ENCODE peak calls at places on chromosomes 5 and 9, in four cellular contexts. One of them, this sample, is unnamed.

GRCh38 chr9:97502984-97503861 is 1.8 kb downstream of the TMOD1 start:
- DNase-seq in stimulated activated CD4-positive, alpha-beta T cell treated with anti-CD3 and anti-CD28 coated beads, Interleukin-2, amount 100 ng/mL, for 48 hours: no peak
- DNase-seq in midbrain: no peak
- DNase-seq in CD8-positive, alpha-beta T cell: no peak
- DNase-seq in this sample: no peak

GRCh38 chr5:19369561-19369960 is 618.4 kb downstream of the CDH18 start:
- DNase-seq in stimulated activated CD4-positive, alpha-beta T cell treated with anti-CD3 and anti-CD28 coated beads, Interleukin-2, amount 100 ng/mL, for 48 hours: no peak
- DNase-seq in CD8-positive, alpha-beta T cell: no peak
- DNase-seq in midbrain: no peak
- DNase-seq in this sample: no peak

GRCh38 chr9:105405514-105406131 is 42.2 kb upstream of the FSD1L start:
- DNase-seq in CD8-positive, alpha-beta T cell: peak; percentile 57
- DNase-seq in stimulated activated CD4-positive, alpha-beta T cell treated with anti-CD3 and anti-CD28 coated beads, Interleukin-2, amount 100 ng/mL, for 48 hours: peak; percentile 31
- DNase-seq in midbrain: no peak
- DNase-seq in this sample: no peak

GRCh38 chr9:135023389-135023788 is 64.1 kb upstream of the OLFM1 start:
- DNase-seq in midbrain: no peak
- DNase-seq in stimulated activated CD4-positive, alpha-beta T cell treated with anti-CD3 and anti-CD28 coated beads, Interleukin-2, amount 100 ng/mL, for 48 hours: no peak
- DNase-seq in CD8-positive, alpha-beta T cell: no peak
- DNase-seq in this sample: no peak

GRCh38 chr5:34655354-34655991 is 655 bp upstream of the RAI14 start:
- DNase-seq in stimulated activated CD4-positive, alpha-beta T cell treated with anti-CD3 and anti-CD28 coated beads, Interleukin-2, amount 100 ng/mL, for 48 hours: peak; percentile 10
- DNase-seq in CD8-positive, alpha-beta T cell: no peak
- DNase-seq in midbrain: peak; percentile 63
- DNase-seq in this sample: peak; percentile 15

GRCh38 chr5:138725885-138726457 is 27.3 kb upstream of the CTNNA1 start:
- DNase-seq in midbrain: no peak
- DNase-seq in stimulated activated CD4-positive, alpha-beta T cell treated with anti-CD3 and anti-CD28 coated beads, Interleukin-2, amount 100 ng/mL, for 48 hours: no peak
- DNase-seq in CD8-positive, alpha-beta T cell: no peak
- DNase-seq in this sample: no peak

GRCh38 chr5:77356740-77357139 is 135.4 kb downstream of the WDR41 start:
- DNase-seq in stimulated activated CD4-positive, alpha-beta T cell treated with anti-CD3 and anti-CD28 coated beads, Interleukin-2, amount 100 ng/mL, for 48 hours: peak; percentile 11
- DNase-seq in CD8-positive, alpha-beta T cell: no peak
- DNase-seq in midbrain: no peak
- DNase-seq in this sample: peak; percentile 24

GRCh38 chr5:111563041-111563822 is 50.9 kb upstream of the STARD4 start:
- DNase-seq in CD8-positive, alpha-beta T cell: no peak
- DNase-seq in midbrain: no peak
- DNase-seq in stimulated activated CD4-positive, alpha-beta T cell treated with anti-CD3 and anti-CD28 coated beads, Interleukin-2, amount 100 ng/mL, for 48 hours: no peak
- DNase-seq in this sample: no peak

GRCh38 chr9:78439192-78439865 is 142.4 kb downstream of the PSAT1 start:
- DNase-seq in CD8-positive, alpha-beta T cell: peak; percentile 64
- DNase-seq in stimulated activated CD4-positive, alpha-beta T cell treated with anti-CD3 and anti-CD28 coated beads, Interleukin-2, amount 100 ng/mL, for 48 hours: peak; percentile 68
- DNase-seq in midbrain: peak; percentile 93
- DNase-seq in this sample: peak; percentile 72

GRCh38 chr5:147481376-147481775 is 28.5 kb downstream of the DPYSL3 start:
- DNase-seq in CD8-positive, alpha-beta T cell: no peak
- DNase-seq in midbrain: no peak
- DNase-seq in stimulated activated CD4-positive, alpha-beta T cell treated with anti-CD3 and anti-CD28 coated beads, Interleukin-2, amount 100 ng/mL, for 48 hours: no peak
- DNase-seq in this sample: no peak

GRCh38 chr5:168908207-168908606 is 329.0 kb upstream of the PANK3 start:
- DNase-seq in midbrain: no peak
- DNase-seq in stimulated activated CD4-positive, alpha-beta T cell treated with anti-CD3 and anti-CD28 coated beads, Interleukin-2, amount 100 ng/mL, for 48 hours: no peak
- DNase-seq in CD8-positive, alpha-beta T cell: no peak
- DNase-seq in this sample: no peak

GRCh38 chr5:157855404-157855994 is 3.4 kb downstream of the CLINT1 start:
- DNase-seq in CD8-positive, alpha-beta T cell: no peak
- DNase-seq in stimulated activated CD4-positive, alpha-beta T cell treated with anti-CD3 and anti-CD28 coated beads, Interleukin-2, amount 100 ng/mL, for 48 hours: no peak
- DNase-seq in midbrain: peak; percentile 37
- DNase-seq in this sample: no peak

GRCh38 chr9:113544001-113544340 is 80.4 kb downstream of the RGS3 start:
- DNase-seq in midbrain: peak; percentile 43
- DNase-seq in stimulated activated CD4-positive, alpha-beta T cell treated with anti-CD3 and anti-CD28 coated beads, Interleukin-2, amount 100 ng/mL, for 48 hours: no peak
- DNase-seq in CD8-positive, alpha-beta T cell: no peak
- DNase-seq in this sample: no peak

GRCh38 chr5:112668016-112668415 is 69.7 kb upstream of the APC start:
- DNase-seq in CD8-positive, alpha-beta T cell: no peak
- DNase-seq in midbrain: no peak
- DNase-seq in stimulated activated CD4-positive, alpha-beta T cell treated with anti-CD3 and anti-CD28 coated beads, Interleukin-2, amount 100 ng/mL, for 48 hours: no peak
- DNase-seq in this sample: no peak

GRCh38 chr9:98146101-98146991 is 27.3 kb upstream of the TRIM14 start:
- DNase-seq in midbrain: no peak
- DNase-seq in stimulated activated CD4-positive, alpha-beta T cell treated with anti-CD3 and anti-CD28 coated beads, Interleukin-2, amount 100 ng/mL, for 48 hours: no peak
- DNase-seq in CD8-positive, alpha-beta T cell: no peak
- DNase-seq in this sample: no peak

GRCh38 chr9:69454327-69454726 is 129.3 kb downstream of the ENTREP1 start:
- DNase-seq in stimulated activated CD4-positive, alpha-beta T cell treated with anti-CD3 and anti-CD28 coated beads, Interleukin-2, amount 100 ng/mL, for 48 hours: no peak
- DNase-seq in CD8-positive, alpha-beta T cell: no peak
- DNase-seq in midbrain: no peak
- DNase-seq in this sample: no peak

This sample was measured in GM12891.